ENCODE peak calls at places on chromosomes 12 and 14, in nine cellular contexts. Y, L, V, R, I, B, A, D and N are unnamed samples.
A peak's percentile ranks its signal among the peaks of the same experiment; 100 is the strongest.

GRCh38 chr12:96883571-96883970 is 23.5 kb upstream of the NEDD1 start:
- DNase-seq in Y (no peak), L (no peak), V (peak; percentile 30), R (no peak), I (no peak), B (no peak), A (no peak), D (no peak), N (peak; percentile 35)

GRCh38 chr12:57010627-57011224 is 4.4 kb upstream of the ZBTB39 start:
- DNase-seq in Y (no peak), L (no peak), V (no peak), R (no peak), I (no peak), B (no peak), A (no peak), D (no peak), N (no peak)

GRCh38 chr12:2212971-2213869 is 160.4 kb downstream of the CACNA1C start:
- DNase-seq in Y (peak; percentile 55), L (peak; percentile 50), V (no peak), R (no peak), I (no peak), B (peak; percentile 72), A (peak; percentile 10), D (peak; percentile 81), N (no peak)

GRCh38 chr14:39339003-39339402 is 93.2 kb downstream of the FBXO33 start:
- DNase-seq in Y (peak; percentile 78), L (peak; percentile 76), V (no peak), R (no peak), I (no peak), B (peak; percentile 39), A (no peak), D (no peak), N (no peak)

GRCh38 chr14:33505963-33506329 is 444.9 kb downstream of the EGLN3 start:
- DNase-seq in Y (no peak), L (no peak), V (peak; percentile 80), R (no peak), I (no peak), B (no peak), A (no peak), D (no peak), N (no peak)

GRCh38 chr14:99009875-99010274 is 262.1 kb downstream of the BCL11B start:
- DNase-seq in Y (no peak), L (no peak), V (no peak), R (no peak), I (no peak), B (no peak), A (no peak), D (no peak), N (no peak)

GRCh38 chr12:88052686-88053085 is 23.5 kb upstream of the C12orf50 start:
- DNase-seq in Y (peak; percentile 62), L (peak; percentile 53), V (peak; percentile 67), R (peak; percentile 30), I (peak; percentile 27), B (peak; percentile 42), A (peak; percentile 31), D (peak; percentile 30), N (peak; percentile 60)

GRCh38 chr12:78530065-78530765 is 334.4 kb upstream of the SYT1 start:
- DNase-seq in Y (peak; percentile 21), L (peak; percentile 36), V (no peak), R (no peak), I (no peak), B (no peak), A (no peak), D (no peak), N (peak; percentile 82)

GRCh38 chr12:24537241-24537860 is 411.6 kb downstream of the BCAT1 start:
- DNase-seq in Y (no peak), L (no peak), V (no peak), R (no peak), I (no peak), B (peak; percentile 34), A (no peak), D (no peak), N (no peak)

GRCh38 chr14:30808576-30808975 is 65.8 kb upstream of the COCH start:
- DNase-seq in Y (no peak), L (no peak), V (peak; percentile 12), R (no peak), I (no peak), B (no peak), A (no peak), D (no peak), N (peak; percentile 2)

GRCh38 chr12:6774557-6775062 is 2.3 kb downstream of the LAG3 start:
- DNase-seq in Y (no peak), L (no peak), V (no peak), R (no peak), I (no peak), B (no peak), A (no peak), D (no peak), N (no peak)

GRCh38 chr14:39219075-39219499 is 14.6 kb upstream of the MIA2 start:
- DNase-seq in Y (no peak), L (no peak), V (peak; percentile 92), R (peak; percentile 3), I (peak; percentile 32), B (no peak), A (peak; percentile 12), D (no peak), N (peak; percentile 54)

GRCh38 chr12:19530631-19531020 is 91.3 kb downstream of the AEBP2 start:
- DNase-seq in Y (no peak), L (no peak), V (no peak), R (no peak), I (no peak), B (no peak), A (no peak), D (no peak), N (peak; percentile 67)

GRCh38 chr12:26939192-26939832 is 1.0 kb downstream of the FGFR1OP2 start:
- DNase-seq in Y (no peak), L (no peak), V (peak; percentile 21), R (peak; percentile 66), I (no peak), B (no peak), A (peak; percentile 48), D (no peak), N (peak; percentile 57)

GRCh38 chr12:51661199-51661598 is 70.2 kb downstream of the SCN8A start:
- DNase-seq in Y (no peak), L (no peak), V (no peak), R (no peak), I (no peak), B (no peak), A (no peak), D (no peak), N (no peak)

GRCh38 chr12:111450676-111451075 is 45.0 kb downstream of the SH2B3 start:
- DNase-seq in Y (no peak), L (no peak), V (no peak), R (no peak), I (no peak), B (no peak), A (no peak), D (no peak), N (no peak)

GRCh38 chr12:128747441-128747840 is 76.3 kb downstream of the SLC15A4 start:
- DNase-seq in Y (no peak), L (no peak), V (no peak), R (no peak), I (no peak), B (no peak), A (no peak), D (no peak), N (no peak)

GRCh38 chr12:128745772-128746689 is 77.7 kb downstream of the SLC15A4 start:
- DNase-seq in Y (no peak), L (no peak), V (no peak), R (no peak), I (no peak), B (no peak), A (no peak), D (no peak), N (no peak)

DNA sequence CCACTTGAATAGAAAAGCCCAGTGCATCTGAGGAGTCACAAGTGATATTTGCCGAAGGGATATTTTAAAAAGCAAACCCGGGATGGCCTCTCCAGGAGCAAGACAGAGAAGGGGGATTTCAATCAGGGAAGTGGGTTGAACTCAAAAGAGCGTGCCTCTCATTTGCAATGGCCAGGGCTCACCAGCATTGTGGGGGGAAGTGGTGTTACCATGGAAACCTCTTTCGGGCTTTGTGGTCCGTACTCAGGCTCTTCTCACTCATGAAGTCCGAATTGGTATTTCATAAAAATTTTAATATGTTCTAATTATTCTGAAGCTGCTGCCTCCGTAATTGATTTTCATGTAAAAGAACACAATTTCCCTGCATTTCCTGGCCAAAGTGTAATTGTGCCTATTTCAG is 79.8 kb downstream of the SLC15A4 start:
- DNase-seq in Y (no peak), L (peak; percentile 34), V (no peak), R (no peak), I (no peak), B (no peak), A (no peak), D (no peak), N (no peak)
- TF ChIP-seq EZH2phosphoT487 in Y (no peak), L (no peak), V (no peak), R (no peak), I (no peak), B (no peak), A (no peak), D (no peak), N (no peak)

GRCh38 chr12:66132408-66132807 is 1.9 kb upstream of the LLPH start:
- DNase-seq in Y (peak; percentile 53), L (no peak), V (peak; percentile 39), R (no peak), I (peak; percentile 52), B (peak; percentile 53), A (no peak), D (no peak), N (peak; percentile 89)
- TF ChIP-seq EZH2phosphoT487 in Y (no peak), L (no peak), V (no peak), R (no peak), I (no peak), B (no peak), A (no peak), D (no peak), N (no peak)

GRCh38 chr14:64303471-64303917 is 9.3 kb upstream of the ESR2 start:
- DNase-seq in Y (peak; percentile 94), L (peak; percentile 72), V (peak; percentile 82), R (peak; percentile 72), I (peak; percentile 74), B (peak; percentile 56), A (peak; percentile 42), D (peak; percentile 65), N (peak; percentile 62)
- TF ChIP-seq EZH2phosphoT487 in Y (no peak), L (no peak), V (no peak), R (no peak), I (no peak), B (no peak), A (no peak), D (no peak), N (no peak)

GRCh38 chr14:102424923-102425322 is 62.2 kb downstream of the TECPR2 start:
- DNase-seq in Y (no peak), L (no peak), V (no peak), R (no peak), I (no peak), B (no peak), A (no peak), D (no peak), N (no peak)
- TF ChIP-seq EZH2phosphoT487 in Y (no peak), L (no peak), V (no peak), R (no peak), I (no peak), B (no peak), A (no peak), D (no peak), N (no peak)

DNA sequence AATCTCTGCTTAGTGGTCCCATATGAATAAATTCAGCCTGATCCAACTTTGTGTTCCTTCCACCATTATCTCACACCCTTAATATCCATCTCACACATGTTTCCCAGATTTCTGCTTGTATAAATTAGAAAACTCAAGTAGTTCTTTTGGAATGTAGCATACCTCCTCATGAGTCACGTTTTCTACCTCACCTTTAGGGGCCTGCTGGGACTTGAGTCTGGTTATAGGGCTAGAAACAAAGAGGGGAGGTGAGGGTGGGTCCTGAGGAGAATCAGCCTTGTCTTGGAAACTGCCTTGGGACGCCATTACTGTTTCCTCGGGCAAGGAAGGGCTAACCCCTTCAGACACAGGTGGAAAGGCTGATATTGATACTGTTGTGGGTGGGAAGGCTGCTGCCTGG is 51.1 kb downstream of the EMP1 start:
- DNase-seq in Y (no peak), L (no peak), V (no peak), R (no peak), I (no peak), B (no peak), A (no peak), D (no peak), N (no peak)
- TF ChIP-seq EZH2phosphoT487 in Y (no peak), L (no peak), V (no peak), R (no peak), I (no peak), B (no peak), A (no peak), D (no peak), N (no peak)